ENCODE peak calls at places on chromosomes 13 and 19, in eight cellular contexts. S, E, D, Z, X, Y, L and O are unnamed samples.

GRCh38 chr13:27005556-27005955 is 166.1 kb downstream of the USP12 start:
- DNase-seq in S (no peak), E (peak), D (no peak), Z (no peak), X (no peak), Y (no peak), L (no peak), O (no peak)

GRCh38 chr19:19543640-19544039 is 5.6 kb downstream of the CILP2 start:
- DNase-seq in S (no peak), E (no peak), D (no peak), Z (no peak), X (no peak), Y (no peak), L (no peak), O (no peak)

GRCh38 chr19:2239771-2240770 is 3.4 kb downstream of the SF3A2 start:
- DNase-seq in S (no peak), E (no peak), D (no peak), Z (no peak), X (no peak), Y (no peak), L (no peak), O (no peak)

GRCh38 chr13:47087841-47088240 is 191.0 kb upstream of the HTR2A start:
- DNase-seq in S (no peak), E (no peak), D (no peak), Z (no peak), X (no peak), Y (no peak), L (no peak), O (no peak)

GRCh38 chr13:27775943-27776342 is 16.3 kb upstream of the GSX1 start:
- DNase-seq in S (no peak), E (no peak), D (no peak), Z (no peak), X (peak), Y (no peak), L (peak), O (no peak)

GRCh38 chr19:51354742-51355148 is 11.4 kb downstream of the ETFB start:
- DNase-seq in S (peak), E (no peak), D (no peak), Z (no peak), X (no peak), Y (peak), L (peak), O (peak)

GRCh38 chr19:18156841-18157464 is 4.0 kb downstream of the PIK3R2 start:
- DNase-seq in S (peak), E (peak), D (peak), Z (peak), X (peak), Y (peak), L (no peak), O (peak)

GRCh38 chr19:48918071-48918470 is 15.4 kb upstream of the DHDH start:
- DNase-seq in S (no peak), E (no peak), D (no peak), Z (no peak), X (no peak), Y (no peak), L (no peak), O (no peak)

GRCh38 chr19:29590278-29590677 is 15.8 kb upstream of the POP4 start:
- DNase-seq in S (no peak), E (peak), D (no peak), Z (no peak), X (no peak), Y (no peak), L (no peak), O (no peak)
- TF ChIP-seq CTCF in S (no peak), E (no peak), D (no peak), Z (no peak), X (no peak), Y (no peak), L (no peak), O (no peak)

DNA sequence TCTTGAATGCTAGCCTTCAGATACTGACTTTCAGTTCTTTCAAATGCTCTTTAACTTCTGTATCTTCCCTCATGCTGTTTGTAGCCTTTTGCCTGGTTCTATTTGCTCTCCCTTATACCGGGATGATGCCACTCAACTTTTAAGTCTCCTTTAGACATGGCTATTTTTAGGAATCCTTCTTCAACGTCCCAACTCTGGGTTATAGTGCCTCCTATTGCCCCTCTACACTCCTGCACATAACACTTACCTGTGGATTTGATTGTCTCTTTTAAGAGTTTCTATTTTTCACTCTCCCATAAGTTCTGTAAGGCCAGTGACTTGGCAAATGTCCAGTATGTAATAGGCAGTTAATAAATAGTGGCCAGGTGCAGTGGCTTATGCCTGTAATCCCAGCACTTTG is 343.0 kb downstream of the KLF5 start:
- DNase-seq in S (no peak), E (no peak), D (no peak), Z (no peak), X (no peak), Y (no peak), L (no peak), O (no peak)
- TF ChIP-seq CTCF in S (no peak), E (no peak), D (no peak), Z (no peak), X (no peak), Y (no peak), L (no peak), O (peak)

GRCh38 chr13:48643159-48643558 is 10.6 kb upstream of the CYSLTR2 start:
- DNase-seq in S (no peak), E (no peak), D (no peak), Z (no peak), X (no peak), Y (no peak), L (no peak), O (no peak)
- TF ChIP-seq CTCF in S (no peak), E (no peak), D (no peak), Z (no peak), X (no peak), Y (no peak), L (no peak), O (no peak)

DNA sequence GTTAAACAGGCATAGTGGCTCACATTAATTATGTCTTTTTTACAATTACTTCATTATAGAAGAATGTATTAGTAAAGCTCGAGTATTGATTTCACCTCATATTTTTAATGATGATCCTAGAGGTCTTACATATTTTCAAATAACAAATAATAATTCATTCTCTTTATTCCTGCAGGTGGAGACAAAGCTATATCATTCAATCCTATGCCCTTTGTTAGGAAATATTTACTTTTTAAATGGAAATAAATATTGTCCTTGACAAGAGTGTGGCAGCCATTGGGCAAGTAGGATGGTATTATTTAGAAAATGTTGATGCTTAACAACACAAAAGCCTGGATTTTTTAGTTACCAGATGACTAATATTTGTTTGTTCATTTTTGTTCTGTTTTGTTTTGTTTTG is 127.6 kb downstream of the COG6 start:
- DNase-seq in S (no peak), E (no peak), D (no peak), Z (no peak), X (peak), Y (no peak), L (no peak), O (no peak)
- TF ChIP-seq CTCF in S (peak), E (no peak), D (no peak), Z (no peak), X (peak), Y (no peak), L (no peak), O (no peak)